ENCODE peak calls at places on chromosomes 16 and 17, in five cellular contexts. G is IMR-90, S is colonic mucosa, M is esophagus squamous epithelium, P is thyroid gland. Y is an unnamed sample.

GRCh38 chr16:20624882-20625807 is 49.0 kb upstream of the ACSM2B start:
- DNase-seq in G (no peak), S (no peak), M (no peak), P (no peak), Y (no peak)

GRCh38 chr16:51540259-51540658 is 389.2 kb upstream of the SALL1 start:
- DNase-seq in G (peak; percentile 29), S (no peak), M (no peak), P (no peak), Y (no peak)

GRCh38 chr16:64051826-64052225 is 1070.0 kb downstream of the CDH11 start:
- DNase-seq in G (no peak), S (no peak), M (no peak), P (no peak), Y (no peak)

GRCh38 chr17:59963738-59964454 is 644 bp downstream of the RNFT1 start:
- DNase-seq in G (peak; percentile 69), S (peak; percentile 50), M (no peak), P (peak; percentile 48), Y (no peak)

GRCh38 chr16:19188406-19188805 is 20.4 kb downstream of the SYT17 start:
- DNase-seq in G (no peak), S (no peak), M (no peak), P (no peak), Y (no peak)

GRCh38 chr16:70735141-70735979 is 49.5 kb upstream of the MTSS2 start:
- DNase-seq in G (peak; percentile 90), S (no peak), M (no peak), P (no peak), Y (no peak)

GRCh38 chr17:48608921-48609505 is 1.8 kb downstream of the HOXB7 start:
- DNase-seq in G (no peak), S (no peak), M (no peak), P (no peak), Y (no peak)

GRCh38 chr16:77965346-77965745 is 57.0 kb upstream of the CLEC3A start:
- DNase-seq in G (no peak), S (no peak), M (no peak), P (no peak), Y (no peak)

GRCh38 chr17:7132511-7133094 is 18.0 kb upstream of the ASGR2 start:
- DNase-seq in G (no peak), S (no peak), M (no peak), P (no peak), Y (no peak)

GRCh38 chr16:76226481-76226880 is 50.7 kb upstream of the CNTNAP4 start:
- DNase-seq in G (no peak), S (no peak), M (no peak), P (no peak), Y (no peak)

GRCh38 chr17:76738468-76738850 is 540 bp downstream of the MFSD11 start:
- DNase-seq in G (no peak), S (no peak), M (no peak), P (no peak), Y (no peak)

GRCh38 chr17:81025756-81026155 is 9.2 kb upstream of the BAIAP2 start:
- DNase-seq in G (no peak), S (no peak), M (no peak), P (no peak), Y (no peak)

GRCh38 chr17:80394629-80395216 is 20.2 kb upstream of the ENDOV start:
- DNase-seq in G (no peak), S (no peak), M (no peak), P (no peak), Y (no peak)

GRCh38 chr16:8178271-8178670 is 412.0 kb downstream of the TMEM114 start:
- DNase-seq in G (no peak), S (no peak), M (no peak), P (no peak), Y (no peak)

GRCh38 chr17:65559483-65559801 is 2.0 kb downstream of the AXIN2 start:
- DNase-seq in G (no peak), S (peak; percentile 31), M (no peak), P (no peak), Y (no peak)

GRCh38 chr17:44209786-44210341 is 9.6 kb downstream of the UBTF start:
- DNase-seq in G (peak; percentile 40), S (no peak), M (no peak), P (no peak), Y (no peak)

GRCh38 chr17:74601944-74602572 is 10.0 kb upstream of the CD300LD start:
- DNase-seq in G (peak; percentile 15), S (peak; percentile 29), M (no peak), P (no peak), Y (peak; percentile 79)

GRCh38 chr17:27414686-27415085 is 41.6 kb upstream of the KSR1 start:
- DNase-seq in G (no peak), S (no peak), M (no peak), P (no peak), Y (no peak)

GRCh38 chr17:34721326-34721725 is 141.9 kb downstream of the TMEM132E start:
- DNase-seq in G (no peak), S (no peak), M (no peak), P (no peak), Y (no peak)

GRCh38 chr16:4882633-4883285 is 35.5 kb downstream of the UBN1 start:
- DNase-seq in G (peak; percentile 80), S (no peak), M (no peak), P (peak; percentile 94), Y (no peak)

GRCh38 chr16:72644911-72645310 is 403.0 kb downstream of the ZFHX3 start:
- DNase-seq in G (no peak), S (no peak), M (no peak), P (no peak), Y (no peak)

GRCh38 chr16:2420035-2420434 is 9.2 kb upstream of the CCNF start:
- DNase-seq in G (peak; percentile 20), S (no peak), M (no peak), P (no peak), Y (no peak)

GRCh38 chr17:56598471-56598870 is 5.0 kb downstream of the NOG start:
- DNase-seq in G (peak; percentile 65), S (no peak), M (no peak), P (no peak), Y (no peak)

GRCh38 chr17:35879748-35880654 is at the start of gene CCL5:
- DNase-seq in G (peak; percentile 13), S (no peak), M (no peak), P (no peak), Y (no peak)

GRCh38 chr17:39239640-39240314 is 14.0 kb upstream of the STAC2 start:
- DNase-seq in G (no peak), S (peak; percentile 65), M (no peak), P (peak; percentile 52), Y (peak; percentile 60)

GRCh38 chr16:22621571-22622148 is 111.0 kb downstream of the NPIPB5 start:
- DNase-seq in G (no peak), S (no peak), M (no peak), P (no peak), Y (no peak)

GRCh38 chr17:488993-489757 is 136.6 kb upstream of the RPH3AL start:
- DNase-seq in G (peak; percentile 20), S (no peak), M (no peak), P (no peak), Y (no peak)

GRCh38 chr17:75011788-75012319 is 616 bp upstream of the MRPL58 start:
- DNase-seq in G (peak; percentile 59), S (peak; percentile 75), M (no peak), P (peak; percentile 45), Y (no peak)

GRCh38 chr16:65223335-65223734 is 101.5 kb upstream of the CDH11 start:
- DNase-seq in G (no peak), S (no peak), M (no peak), P (no peak), Y (no peak)

GRCh38 chr16:49706620-49707355 is 149.1 kb downstream of the ZNF423 start:
- DNase-seq in G (no peak), S (no peak), M (no peak), P (no peak), Y (no peak)

GRCh38 chr16:12829096-12829888 is 25.6 kb upstream of the CPPED1 start:
- DNase-seq in G (no peak), S (no peak), M (no peak), P (no peak), Y (no peak)

GRCh38 chr17:31415640-31416502 is 24.4 kb downstream of the RAB11FIP4 start:
- DNase-seq in G (no peak), S (no peak), M (no peak), P (no peak), Y (no peak)

GRCh38 chr17:31422443-31422842 is 31.0 kb downstream of the RAB11FIP4 start:
- DNase-seq in G (no peak), S (no peak), M (no peak), P (no peak), Y (no peak)

GRCh38 chr17:31416503-31416923 is 25.0 kb downstream of the RAB11FIP4 start:
- DNase-seq in G (peak; percentile 6), S (no peak), M (no peak), P (no peak), Y (no peak)

GRCh38 chr17:31417051-31417792 is 25.7 kb downstream of the RAB11FIP4 start:
- DNase-seq in G (no peak), S (no peak), M (no peak), P (no peak), Y (no peak)

GRCh38 chr17:31418773-31419350 is 27.4 kb downstream of the RAB11FIP4 start:
- DNase-seq in G (no peak), S (no peak), M (no peak), P (no peak), Y (no peak)
- H3K4me1 ChIP-seq in G (no peaks in the 10 kb centered on the region), S (no peaks in the 10 kb centered on the region), M (no peaks in the 10 kb centered on the region), P (no peaks in the 10 kb centered on the region), Y (no peaks in the 10 kb centered on the region)

GRCh38 chr16:11131706-11132105 is 124.3 kb downstream of the SOCS1 start:
- DNase-seq in G (no peak), S (no peak), M (no peak), P (peak; percentile 92), Y (no peak)
- H3K4me1 ChIP-seq in G (peaks cover 42% of the 10 kb centered on the region), S (no peaks in the 10 kb centered on the region), M (peaks cover 37% of the 10 kb centered on the region), P (peaks cover 87% of the 10 kb centered on the region), Y (no peaks in the 10 kb centered on the region)

GRCh38 chr16:27405546-27406451 is 3.8 kb downstream of the IL21R start:
- DNase-seq in G (peak; percentile 17), S (no peak), M (no peak), P (no peak), Y (no peak)

GRCh38 chr16:27402964-27403600 is 1.1 kb downstream of the IL21R start:
- DNase-seq in G (no peak), S (no peak), M (no peak), P (no peak), Y (no peak)

GRCh38 chr16:27402569-27402963 is 592 bp downstream of the IL21R start:
- DNase-seq in G (no peak), S (no peak), M (no peak), P (no peak), Y (no peak)

GRCh38 chr16:27403601-27403992 is 1.6 kb downstream of the IL21R start:
- DNase-seq in G (no peak), S (no peak), M (no peak), P (no peak), Y (no peak)

GRCh38 chr16:27404163-27404823 is 2.3 kb downstream of the IL21R start:
- DNase-seq in G (no peak), S (no peak), M (no peak), P (no peak), Y (no peak)
- H3K4me1 ChIP-seq in G (peaks cover 20% of the 10 kb centered on the region), S (no peaks in the 10 kb centered on the region), M (peaks cover 19% of the 10 kb centered on the region), P (peaks cover 16% of the 10 kb centered on the region), Y (peaks cover 4% of the 10 kb centered on the region)

DNA sequence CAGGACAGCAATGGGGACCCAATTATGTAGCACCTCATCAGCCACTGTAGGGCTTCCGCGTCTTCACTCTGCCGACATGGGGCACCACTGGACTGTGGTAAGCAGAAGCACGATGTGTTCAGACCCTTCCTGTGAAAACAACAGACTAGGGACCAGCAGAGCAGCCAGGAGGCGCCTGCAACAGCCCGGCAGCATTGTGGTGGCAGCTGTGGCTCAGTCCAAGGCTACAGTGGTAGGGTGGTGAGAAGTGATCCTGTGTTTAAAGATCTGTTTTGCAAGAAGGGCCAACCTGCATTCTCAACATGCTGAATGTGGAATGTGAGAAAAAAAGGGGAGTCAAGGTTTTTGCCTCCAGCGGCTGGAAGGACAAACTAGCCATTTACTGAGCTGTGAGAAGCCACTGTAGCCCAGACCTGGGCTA is 80.8 kb downstream of the GAS7 start:
- DNase-seq in G (peak; percentile 26), S (no peak), M (no peak), P (no peak), Y (no peak)
- H3K4me1 ChIP-seq in G (peaks cover 32% of the 10 kb centered on the region), S (no peaks in the 10 kb centered on the region), M (peaks cover 55% of the 10 kb centered on the region), P (peaks cover 21% of the 10 kb centered on the region), Y (peaks cover 14% of the 10 kb centered on the region)

Y was measured in A549.